ENCODE peak calls at places on chromosomes 13 and 19, in six cellular contexts. One of them, this sample, is unnamed.

GRCh38 chr19:2488942-2489731 is 13.2 kb downstream of the GADD45B start:
- DNase-seq in substantia nigra: peak
- DNase-seq in colonic mucosa: peak
- DNase-seq in Peyer's patch: peak
- DNase-seq in cardiac muscle cell: peak
- DNase-seq in neural progenitor cell: peak
- DNase-seq in this sample: peak

GRCh38 chr19:8069116-8069973 is 16.8 kb downstream of the CCL25 start:
- DNase-seq in cardiac muscle cell: no peak
- DNase-seq in neural progenitor cell: peak
- DNase-seq in colonic mucosa: peak
- DNase-seq in Peyer's patch: peak
- DNase-seq in substantia nigra: peak
- DNase-seq in this sample: no peak

GRCh38 chr13:114313061-114313860 is 1.0 kb upstream of the CHAMP1 start:
- DNase-seq in colonic mucosa: no peak
- DNase-seq in substantia nigra: no peak
- DNase-seq in Peyer's patch: no peak
- DNase-seq in cardiac muscle cell: no peak
- DNase-seq in neural progenitor cell: no peak
- DNase-seq in this sample: peak

GRCh38 chr13:113998781-113999617 is 25.1 kb upstream of the C13orf46 start:
- DNase-seq in Peyer's patch: no peak
- DNase-seq in cardiac muscle cell: no peak
- DNase-seq in substantia nigra: no peak
- DNase-seq in neural progenitor cell: no peak
- DNase-seq in colonic mucosa: no peak
- DNase-seq in this sample: peak

GRCh38 chr19:43711751-43712355 is 4.0 kb upstream of the IRGC start:
- DNase-seq in cardiac muscle cell: no peak
- DNase-seq in substantia nigra: no peak
- DNase-seq in Peyer's patch: peak
- DNase-seq in neural progenitor cell: no peak
- DNase-seq in colonic mucosa: no peak
- DNase-seq in this sample: no peak

GRCh38 chr13:112688560-112689497 is 1.0 kb upstream of the ATP11A start:
- DNase-seq in substantia nigra: peak
- DNase-seq in neural progenitor cell: peak
- DNase-seq in Peyer's patch: peak
- DNase-seq in colonic mucosa: peak
- DNase-seq in cardiac muscle cell: no peak
- DNase-seq in this sample: no peak

GRCh38 chr13:104140557-104140956 is 1074.3 kb upstream of the SLC10A2 start:
- DNase-seq in Peyer's patch: no peak
- DNase-seq in cardiac muscle cell: peak
- DNase-seq in substantia nigra: no peak
- DNase-seq in colonic mucosa: no peak
- DNase-seq in neural progenitor cell: no peak
- DNase-seq in this sample: no peak

GRCh38 chr13:51134763-51135365 is 23.8 kb upstream of the C13orf42 start:
- DNase-seq in cardiac muscle cell: no peak
- DNase-seq in colonic mucosa: no peak
- DNase-seq in substantia nigra: no peak
- DNase-seq in neural progenitor cell: no peak
- DNase-seq in Peyer's patch: no peak
- DNase-seq in this sample: no peak

GRCh38 chr13:110307697-110308376 is 753 bp downstream of the COL4A2 start:
- DNase-seq in substantia nigra: no peak
- DNase-seq in cardiac muscle cell: peak
- DNase-seq in colonic mucosa: no peak
- DNase-seq in neural progenitor cell: peak
- DNase-seq in Peyer's patch: no peak
- DNase-seq in this sample: no peak

GRCh38 chr13:111577429-111577828 is 257.0 kb downstream of the TEX29 start:
- DNase-seq in substantia nigra: no peak
- DNase-seq in neural progenitor cell: no peak
- DNase-seq in colonic mucosa: no peak
- DNase-seq in cardiac muscle cell: no peak
- DNase-seq in Peyer's patch: no peak
- DNase-seq in this sample: no peak

GRCh38 chr13:19586904-19587634 is 25.7 kb upstream of the TPTE2 start:
- DNase-seq in substantia nigra: no peak
- DNase-seq in colonic mucosa: peak
- DNase-seq in Peyer's patch: peak
- DNase-seq in cardiac muscle cell: peak
- DNase-seq in neural progenitor cell: no peak
- DNase-seq in this sample: peak

GRCh38 chr13:48349525-48349924 is 46.0 kb downstream of the RB1 start:
- DNase-seq in substantia nigra: no peak
- DNase-seq in Peyer's patch: no peak
- DNase-seq in neural progenitor cell: no peak
- DNase-seq in cardiac muscle cell: no peak
- DNase-seq in colonic mucosa: no peak
- DNase-seq in this sample: no peak

GRCh38 chr13:48344264-48344663 is 40.7 kb downstream of the RB1 start:
- DNase-seq in cardiac muscle cell: no peak
- DNase-seq in Peyer's patch: no peak
- DNase-seq in substantia nigra: no peak
- DNase-seq in neural progenitor cell: no peak
- DNase-seq in colonic mucosa: no peak
- DNase-seq in this sample: no peak

GRCh38 chr13:48346583-48346982 is 43.0 kb downstream of the RB1 start:
- DNase-seq in substantia nigra: no peak
- DNase-seq in cardiac muscle cell: no peak
- DNase-seq in neural progenitor cell: no peak
- DNase-seq in colonic mucosa: no peak
- DNase-seq in Peyer's patch: no peak
- DNase-seq in this sample: no peak
- H3K27ac ChIP-seq in substantia nigra: no peak
- H3K27ac ChIP-seq in cardiac muscle cell: no peak
- H3K27ac ChIP-seq in neural progenitor cell: no peak
- H3K27ac ChIP-seq in colonic mucosa: no peak
- H3K27ac ChIP-seq in Peyer's patch: no peak
- H3K27ac ChIP-seq in this sample: no peak

DNA sequence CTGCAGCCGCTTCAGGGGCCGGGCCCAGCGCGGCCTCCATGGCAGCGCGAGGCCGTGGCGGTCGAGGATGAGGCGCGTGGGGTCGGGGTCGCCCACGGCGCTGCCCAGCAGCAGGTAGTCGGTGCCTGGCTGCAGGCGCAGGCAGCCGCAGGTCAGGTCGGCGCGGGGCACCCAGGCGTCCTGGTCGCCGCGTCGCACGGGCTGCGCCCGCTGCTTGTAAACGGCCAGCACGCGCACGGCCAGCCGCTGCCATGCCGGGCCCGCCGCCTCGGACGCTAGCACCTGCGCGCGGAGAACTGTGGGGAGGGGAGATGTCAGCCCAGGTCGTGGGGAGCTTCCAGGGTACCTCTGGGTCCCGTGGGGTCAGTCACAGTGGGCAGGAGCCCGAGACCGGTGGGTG is 11.1 kb downstream of the NTN5 start:
- DNase-seq in neural progenitor cell: no peak
- DNase-seq in colonic mucosa: no peak
- DNase-seq in substantia nigra: no peak
- DNase-seq in Peyer's patch: no peak
- DNase-seq in cardiac muscle cell: no peak
- DNase-seq in this sample: no peak
- H3K27ac ChIP-seq in neural progenitor cell: no peak
- H3K27ac ChIP-seq in colonic mucosa: no peak
- H3K27ac ChIP-seq in substantia nigra: no peak
- H3K27ac ChIP-seq in Peyer's patch: no peak
- H3K27ac ChIP-seq in cardiac muscle cell: no peak
- H3K27ac ChIP-seq in this sample: no peak

DNA sequence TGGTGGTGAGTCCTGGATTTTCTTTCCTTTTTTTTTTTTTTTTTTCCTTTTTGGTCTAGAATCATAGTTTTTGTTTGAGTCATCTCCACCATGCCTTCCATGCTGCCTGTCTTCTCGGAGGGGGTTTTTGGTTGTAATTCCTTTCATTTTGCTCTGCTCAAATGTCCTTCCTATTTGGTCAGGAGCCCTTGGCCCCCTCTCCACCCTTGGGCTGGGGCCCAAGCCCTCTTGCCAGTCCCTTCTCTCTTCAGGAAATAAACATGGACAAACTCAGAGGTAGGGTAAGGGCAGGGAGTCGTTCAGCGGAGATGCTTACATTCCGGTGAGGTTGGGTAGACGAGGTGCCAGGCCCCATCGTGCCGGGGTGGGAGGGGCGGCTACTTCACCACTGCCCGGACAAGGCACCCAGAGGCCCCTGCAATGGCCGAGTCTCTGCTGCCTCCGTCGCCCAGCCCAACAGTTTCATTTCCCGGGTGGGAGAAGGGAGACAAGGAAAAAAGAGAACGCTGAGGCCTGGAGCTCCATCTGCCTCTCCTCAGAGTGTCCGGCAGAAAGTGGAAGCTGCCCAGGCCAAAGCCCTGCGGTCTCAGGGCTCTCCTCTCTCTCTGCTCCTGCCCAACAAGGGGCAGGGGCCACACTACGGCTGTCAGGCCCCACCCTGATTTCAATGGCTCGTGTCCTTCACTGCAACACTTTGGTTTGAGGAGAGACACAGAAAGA is 12.7 kb downstream of the ZNF574 start:
- DNase-seq in substantia nigra: no peak
- DNase-seq in Peyer's patch: no peak
- DNase-seq in colonic mucosa: no peak
- DNase-seq in neural progenitor cell: no peak
- DNase-seq in cardiac muscle cell: peak
- DNase-seq in this sample: no peak
- H3K27ac ChIP-seq in substantia nigra: no peak
- H3K27ac ChIP-seq in Peyer's patch: no peak
- H3K27ac ChIP-seq in colonic mucosa: no peak
- H3K27ac ChIP-seq in neural progenitor cell: no peak
- H3K27ac ChIP-seq in cardiac muscle cell: no peak
- H3K27ac ChIP-seq in this sample: no peak

DNA sequence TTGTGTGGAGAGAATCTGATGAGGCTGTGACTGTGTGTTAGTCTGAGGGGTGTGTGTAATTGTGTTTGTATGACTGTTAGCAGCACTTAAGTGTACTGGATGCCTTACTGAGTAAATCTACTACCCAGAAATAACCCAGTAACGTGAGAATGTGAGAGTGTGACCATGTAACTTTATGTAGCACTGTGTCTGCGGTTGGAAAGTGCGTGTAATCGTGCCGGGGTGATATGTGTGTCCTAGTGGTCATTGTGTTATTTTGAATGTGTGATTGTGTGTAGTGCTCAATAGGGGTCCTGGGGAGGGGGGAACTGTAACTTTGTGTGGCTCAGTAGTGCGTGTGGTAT is 550 bp downstream of the ZNF383 start:
- DNase-seq in cardiac muscle cell: no peak
- DNase-seq in substantia nigra: no peak
- DNase-seq in neural progenitor cell: no peak
- DNase-seq in Peyer's patch: no peak
- DNase-seq in colonic mucosa: no peak
- DNase-seq in this sample: no peak
- H3K27ac ChIP-seq in cardiac muscle cell: peak
- H3K27ac ChIP-seq in substantia nigra: peak
- H3K27ac ChIP-seq in neural progenitor cell: no peak
- H3K27ac ChIP-seq in Peyer's patch: peak
- H3K27ac ChIP-seq in colonic mucosa: peak
- H3K27ac ChIP-seq in this sample: peak

GRCh38 chr13:74027161-74027779 is 106.9 kb downstream of the KLF12 start:
- DNase-seq in cardiac muscle cell: no peak
- DNase-seq in colonic mucosa: no peak
- DNase-seq in substantia nigra: no peak
- DNase-seq in Peyer's patch: no peak
- DNase-seq in neural progenitor cell: no peak
- DNase-seq in this sample: no peak
- H3K27ac ChIP-seq in cardiac muscle cell: peak
- H3K27ac ChIP-seq in colonic mucosa: no peak
- H3K27ac ChIP-seq in substantia nigra: no peak
- H3K27ac ChIP-seq in Peyer's patch: peak
- H3K27ac ChIP-seq in neural progenitor cell: no peak
- H3K27ac ChIP-seq in this sample: no peak

DNA sequence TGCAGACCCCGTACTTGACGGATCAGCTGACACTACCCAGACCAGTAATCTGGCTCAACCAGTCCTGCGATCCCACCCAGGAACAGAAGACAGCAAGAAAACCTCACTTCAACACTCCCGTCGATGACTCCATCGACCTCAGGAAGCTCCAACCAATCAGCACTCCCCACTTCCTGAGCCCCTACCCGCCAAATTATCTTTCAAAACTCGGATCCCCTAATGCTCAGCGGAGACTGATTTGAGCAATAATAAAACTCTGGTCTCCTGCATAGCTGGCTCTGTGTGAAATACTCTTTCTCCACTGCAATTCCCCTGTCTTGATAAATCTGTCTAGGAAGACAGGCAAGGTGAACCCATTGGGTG is 1.2 kb downstream of the LSM4 start:
- DNase-seq in substantia nigra: no peak
- DNase-seq in neural progenitor cell: no peak
- DNase-seq in colonic mucosa: no peak
- DNase-seq in Peyer's patch: no peak
- DNase-seq in cardiac muscle cell: peak
- DNase-seq in this sample: no peak
- H3K27ac ChIP-seq in substantia nigra: no peak
- H3K27ac ChIP-seq in neural progenitor cell: no peak
- H3K27ac ChIP-seq in colonic mucosa: peak
- H3K27ac ChIP-seq in Peyer's patch: peak
- H3K27ac ChIP-seq in cardiac muscle cell: peak
- H3K27ac ChIP-seq in this sample: peak